ENCODE peak calls at places on chromosomes 7 and 10, in five cellular contexts. A is DND-41, H is Peyer's patch, Q is tibial nerve, B is ascending aorta. O is an unnamed sample.

GRCh38 chr7:19754521-19755116 is 18.8 kb downstream of the TMEM196 start:
- DNase-seq in H (no peak), A (no peak), B (no peak), Q (no peak), O (peak)

GRCh38 chr7:135326636-135327280 is 93.1 kb downstream of the STRA8 start:
- DNase-seq in H (no peak), Q (no peak), B (no peak), A (no peak), O (no peak)

GRCh38 chr7:50156163-50156562 is 63.1 kb upstream of the ZPBP start:
- DNase-seq in H (no peak), Q (no peak), B (no peak), A (no peak), O (no peak)

GRCh38 chr10:73862011-73862410 is 12.3 kb downstream of the CAMK2G start:
- DNase-seq in B (no peak), H (no peak), Q (no peak), A (no peak), O (no peak)

GRCh38 chr10:115624448-115624847 is 531.3 kb downstream of the ATRNL1 start:
- DNase-seq in Q (no peak), B (no peak), A (no peak), H (no peak), O (no peak)

GRCh38 chr10:34609287-34609940 is 205.7 kb downstream of the PARD3 start:
- DNase-seq in Q (no peak), A (no peak), B (no peak), H (no peak), O (no peak)

GRCh38 chr10:46255696-46256355 is 31.0 kb upstream of the ANTXRL start:
- DNase-seq in B (no peak), Q (peak), A (peak), H (peak), O (no peak)

GRCh38 chr10:44020322-44021111 is 364.4 kb downstream of the CXCL12 start:
- DNase-seq in H (no peak), A (no peak), Q (no peak), B (no peak), O (no peak)

GRCh38 chr10:124565565-124566221 is 104.1 kb downstream of the LHPP start:
- DNase-seq in H (no peak), B (peak), Q (no peak), A (no peak), O (peak)

GRCh38 chr7:27168265-27168947 is 3.1 kb upstream of the HOXA9 start:
- DNase-seq in H (no peak), Q (no peak), B (no peak), A (no peak), O (no peak)

GRCh38 chr10:108112218-108112617 is 947.7 kb upstream of the SORCS1 start:
- DNase-seq in H (no peak), B (no peak), A (no peak), Q (no peak), O (no peak)

GRCh38 chr10:133405844-133406527 is 12.0 kb downstream of the MTG1 start:
- DNase-seq in Q (no peak), B (no peak), H (no peak), A (no peak), O (no peak)

GRCh38 chr10:11825796-11826414 is 2.7 kb downstream of the PROSER2 start:
- DNase-seq in H (no peak), B (no peak), A (no peak), Q (peak), O (no peak)

GRCh38 chr10:76302491-76302890 is 871.1 kb downstream of the LRMDA start:
- DNase-seq in H (no peak), A (no peak), Q (no peak), B (no peak), O (no peak)

GRCh38 chr10:33529234-33529633 is 194.8 kb upstream of the NRP1 start:
- DNase-seq in H (no peak), B (no peak), A (no peak), Q (no peak), O (no peak)

GRCh38 chr7:66265566-66265965 is 60.4 kb downstream of the TPST1 start:
- DNase-seq in B (no peak), H (no peak), A (no peak), Q (no peak), O (no peak)

GRCh38 chr7:43764039-43764789 is 5.7 kb downstream of the BLVRA start:
- DNase-seq in Q (peak), A (no peak), B (no peak), H (peak), O (no peak)

GRCh38 chr7:110835889-110836288 is 255.0 kb upstream of the LRRN3 start:
- DNase-seq in Q (no peak), B (no peak), A (no peak), H (no peak), O (no peak)

GRCh38 chr10:78038105-78038504 is 4.4 kb downstream of the RPS24 start:
- DNase-seq in H (no peak), Q (no peak), B (no peak), A (no peak), O (no peak)

GRCh38 chr7:147646568-147646967 is 944.0 kb upstream of the C7orf33 start:
- DNase-seq in H (no peak), B (no peak), A (no peak), Q (no peak), O (no peak)

GRCh38 chr10:486668-487067 is 202.8 kb downstream of the DIP2C start:
- DNase-seq in H (no peak), Q (no peak), B (no peak), A (no peak), O (no peak)

GRCh38 chr7:135644154-135644553 is 18.2 kb upstream of the STMP1 start:
- DNase-seq in A (no peak), B (no peak), Q (no peak), H (no peak), O (no peak)

GRCh38 chr7:148153611-148154010 is 437.0 kb upstream of the C7orf33 start:
- DNase-seq in A (no peak), Q (no peak), B (no peak), H (no peak), O (no peak)

GRCh38 chr10:45442670-45443069 is 68.7 kb downstream of the ALOX5 start:
- DNase-seq in A (no peak), B (no peak), Q (no peak), H (peak), O (no peak)

GRCh38 chr10:103111031-103111917 is 81.8 kb downstream of the NT5C2 start:
- DNase-seq in A (no peak), H (no peak), Q (peak), B (no peak), O (peak)

GRCh38 chr10:1102392-1102791 is 46.2 kb downstream of the WDR37 start:
- DNase-seq in A (no peak), H (no peak), Q (no peak), B (no peak), O (no peak)

GRCh38 chr10:23157239-23157661 is 34.9 kb upstream of the PTF1A start:
- DNase-seq in Q (no peak), H (no peak), B (no peak), A (no peak), O (no peak)

GRCh38 chr7:144454256-144455039 is 51.0 kb upstream of the NOBOX start:
- DNase-seq in Q (no peak), H (no peak), A (no peak), B (no peak), O (no peak)

GRCh38 chr7:122975341-122975740 is 20.2 kb downstream of the TAS2R16 start:
- DNase-seq in B (no peak), A (no peak), H (no peak), Q (no peak), O (no peak)

GRCh38 chr7:74350751-74351150 is 61.5 kb downstream of the CLIP2 start:
- DNase-seq in A (no peak), H (no peak), B (no peak), Q (no peak), O (no peak)

GRCh38 chr10:126373982-126374381 is 14.3 kb downstream of the ADAM12 start:
- DNase-seq in B (no peak), H (no peak), A (no peak), Q (no peak), O (no peak)

GRCh38 chr7:57354679-57355338 is 95.2 kb upstream of the ZNF716 start:
- DNase-seq in Q (no peak), B (no peak), A (no peak), H (no peak), O (no peak)

GRCh38 chr10:28734940-28735759 is 57.8 kb downstream of the BAMBI start:
- DNase-seq in A (no peak), H (no peak), B (no peak), Q (no peak), O (no peak)

GRCh38 chr10:33286186-33286934 is 48.1 kb downstream of the NRP1 start:
- DNase-seq in B (no peak), Q (no peak), A (no peak), H (no peak), O (no peak)

GRCh38 chr7:146319625-146320024 is 203.0 kb downstream of the CNTNAP2 start:
- DNase-seq in B (no peak), A (no peak), Q (no peak), H (no peak), O (no peak)

GRCh38 chr10:124386186-124387077 is 32.3 kb downstream of the OAT start:
- DNase-seq in B (no peak), A (no peak), H (no peak), Q (no peak), O (no peak)

GRCh38 chr7:479115-479947 is 40.3 kb downstream of the PDGFA start:
- DNase-seq in Q (no peak), H (no peak), A (no peak), B (no peak), O (no peak)

GRCh38 chr10:13560597-13560996 is 26.2 kb upstream of the PRPF18 start:
- DNase-seq in Q (no peak), B (no peak), H (no peak), A (no peak), O (no peak)

GRCh38 chr10:96044686-96045085 is 1.3 kb downstream of the CCNJ start:
- DNase-seq in A (no peak), B (no peak), H (no peak), Q (peak), O (no peak)

GRCh38 chr7:133044722-133045473 is 37.0 kb downstream of the CHCHD3 start:
- DNase-seq in B (no peak), Q (no peak), H (no peak), A (no peak), O (no peak)
- H3K4me3 ChIP-seq in B (no peak), Q (no peak), H (no peak), A (no peak), O (no peak)

GRCh38 chr7:98467570-98468312 is 66.9 kb upstream of the BAIAP2L1 start:
- DNase-seq in Q (no peak), H (no peak), A (no peak), B (no peak), O (no peak)

GRCh38 chr7:98474558-98474957 is 73.7 kb upstream of the BAIAP2L1 start:
- DNase-seq in B (no peak), A (no peak), Q (no peak), H (no peak), O (no peak)

GRCh38 chr7:98469088-98469487 is 68.2 kb upstream of the BAIAP2L1 start:
- DNase-seq in A (no peak), B (no peak), Q (no peak), H (no peak), O (no peak)

GRCh38 chr7:98472391-98473002 is 71.6 kb upstream of the BAIAP2L1 start:
- DNase-seq in B (no peak), Q (no peak), H (no peak), A (no peak), O (no peak)

DNA sequence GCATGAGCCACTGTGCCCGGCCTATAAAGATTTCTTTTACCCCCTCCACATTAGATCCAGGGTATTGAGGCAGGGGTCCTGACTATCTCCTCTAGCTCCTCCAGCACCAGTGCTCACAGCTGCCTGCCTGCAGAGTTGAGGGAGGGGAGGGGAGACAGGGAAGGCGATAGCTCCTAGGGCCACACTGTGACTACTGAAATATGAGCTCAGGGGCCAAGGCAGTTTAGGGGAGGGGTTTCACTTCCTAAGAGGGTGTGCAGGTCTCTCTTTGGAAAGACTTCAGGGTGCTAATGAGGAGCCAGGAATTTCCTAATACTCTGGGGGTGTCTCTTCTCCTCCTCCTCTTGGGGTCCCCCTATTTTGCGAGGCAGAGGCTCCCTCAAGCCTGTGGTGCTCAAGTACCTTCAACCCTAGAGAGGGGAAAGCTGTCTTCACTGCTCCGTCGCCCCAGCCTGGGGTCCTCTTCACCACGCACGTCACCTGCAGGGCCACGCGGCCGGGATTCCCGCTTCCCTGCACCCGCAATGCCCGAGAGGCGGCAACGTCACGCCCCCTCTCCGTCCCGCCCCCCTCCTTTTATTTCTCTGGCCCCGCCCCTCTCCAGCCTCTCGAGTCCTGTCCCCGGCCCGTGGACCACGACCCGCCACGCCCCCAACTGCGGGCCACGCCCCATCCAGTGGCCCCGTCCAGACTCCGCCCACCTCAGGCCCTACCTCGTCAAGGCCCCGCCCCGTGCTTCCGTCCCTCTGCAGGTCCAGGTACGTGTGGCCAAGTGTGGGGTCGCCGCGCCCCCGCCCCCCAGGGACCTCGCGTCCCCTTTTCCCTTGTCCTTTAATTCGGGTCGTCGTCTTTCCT is 69.5 kb upstream of the BAIAP2L1 start:
- DNase-seq in A (no peak), Q (no peak), B (no peak), H (peak), O (no peak)
- H3K4me3 ChIP-seq in A (no peak), Q (no peak), B (peak), H (no peak), O (no peak)

GRCh38 chr7:98870807-98871491 is 1.1 kb upstream of the TMEM130 start:
- DNase-seq in A (no peak), Q (no peak), B (no peak), H (no peak), O (no peak)

GRCh38 chr7:98869001-98869373 is 827 bp downstream of the TMEM130 start:
- DNase-seq in A (no peak), Q (no peak), H (no peak), B (no peak), O (no peak)

GRCh38 chr7:98868450-98868849 is 1.4 kb downstream of the TMEM130 start:
- DNase-seq in B (no peak), Q (no peak), H (no peak), A (no peak), O (no peak)

GRCh38 chr7:98870071-98870651 is 347 bp upstream of the TMEM130 start:
- DNase-seq in A (peak), B (no peak), H (peak), Q (no peak), O (peak)

DNA sequence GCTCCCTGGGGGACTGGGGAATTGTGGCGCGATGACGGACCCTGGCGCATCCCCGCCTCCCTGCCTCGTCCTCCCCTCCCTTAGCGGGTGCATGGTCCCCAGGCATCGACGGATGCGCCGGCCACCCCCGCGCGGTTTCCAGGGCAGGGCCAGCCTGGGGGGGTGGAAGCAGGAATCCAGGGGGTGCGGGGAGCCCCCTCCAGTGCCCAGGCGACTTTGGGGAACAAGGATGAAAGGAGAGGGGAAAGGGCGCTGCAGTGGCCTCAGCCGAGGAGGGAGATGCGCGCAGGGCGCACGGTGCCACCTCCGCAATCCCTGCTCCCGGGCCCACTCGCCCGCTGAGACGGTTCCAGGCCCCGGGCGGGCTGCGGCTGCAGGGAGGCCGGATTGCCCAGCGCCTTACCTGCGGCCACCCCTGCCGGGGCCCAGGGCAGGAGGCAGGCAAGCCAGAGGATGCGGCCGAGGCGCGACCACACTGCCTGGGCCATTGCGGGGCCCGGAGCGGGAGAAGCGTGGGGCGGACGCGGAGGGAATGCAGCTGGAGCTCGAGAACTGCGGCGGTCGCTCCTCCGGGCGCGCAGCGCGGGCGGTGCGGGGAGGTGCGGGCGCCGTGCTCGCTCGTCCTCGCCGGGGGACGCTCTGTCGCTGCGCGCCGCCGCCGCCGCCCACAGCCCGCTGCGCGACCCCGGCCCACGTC is at the start of gene TMEM130:
- DNase-seq in Q (no peak), H (no peak), A (no peak), B (no peak), O (no peak)
- H3K4me3 ChIP-seq in Q (peak), H (peak), A (peak), B (peak), O (no peak)

GRCh38 chr10:118017850-118018249 is 28.9 kb downstream of the RAB11FIP2 start:
- DNase-seq in H (no peak), B (no peak), Q (no peak), A (no peak), O (no peak)

GRCh38 chr10:118013078-118013568 is 33.6 kb downstream of the RAB11FIP2 start:
- DNase-seq in A (no peak), B (no peak), H (no peak), Q (no peak), O (no peak)

GRCh38 chr10:118020365-118020764 is 26.4 kb downstream of the RAB11FIP2 start:
- DNase-seq in H (no peak), A (no peak), Q (no peak), B (no peak), O (no peak)

DNA sequence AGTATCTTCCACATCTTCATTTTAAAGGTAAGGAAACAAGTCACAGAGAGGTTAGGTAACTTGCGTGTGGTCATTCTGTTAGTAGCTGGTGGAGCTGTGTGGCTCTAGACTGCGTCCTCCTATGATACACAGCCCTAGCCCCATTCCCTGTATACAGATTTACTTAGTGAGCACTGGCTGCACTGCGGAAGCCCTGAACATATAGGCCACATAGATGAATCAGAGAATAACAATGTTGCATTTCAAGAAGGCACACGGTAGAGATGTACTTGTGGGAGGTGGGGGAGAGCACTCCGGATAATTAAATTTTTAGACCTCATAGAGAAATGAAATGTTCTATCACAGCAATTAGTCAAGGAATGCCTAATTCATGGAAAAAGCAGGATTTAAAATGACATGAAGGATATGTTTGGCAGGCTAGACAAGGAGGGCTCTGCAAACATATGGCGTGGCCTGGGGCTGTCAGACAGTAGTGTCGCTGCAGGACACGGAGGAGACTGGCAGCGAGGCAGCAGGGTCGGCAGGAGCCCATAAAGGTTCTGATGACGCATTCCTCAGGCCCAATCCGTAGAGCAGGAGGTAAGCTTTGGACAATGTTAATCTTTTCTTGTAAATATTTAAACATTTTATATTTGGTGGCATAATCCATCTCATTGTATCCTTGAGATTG is 29.5 kb downstream of the RAB11FIP2 start:
- DNase-seq in A (no peak), B (no peak), Q (no peak), H (no peak), O (no peak)
- H3K4me3 ChIP-seq in A (no peak), B (no peak), Q (no peak), H (no peak), O (no peak)

GRCh38 chr10:100741386-100742066 is 3.9 kb upstream of the PAX2 start:
- DNase-seq in B (no peak), Q (no peak), A (no peak), H (no peak), O (no peak)
- H3K4me3 ChIP-seq in B (no peak), Q (no peak), A (no peak), H (no peak), O (no peak)

DNA sequence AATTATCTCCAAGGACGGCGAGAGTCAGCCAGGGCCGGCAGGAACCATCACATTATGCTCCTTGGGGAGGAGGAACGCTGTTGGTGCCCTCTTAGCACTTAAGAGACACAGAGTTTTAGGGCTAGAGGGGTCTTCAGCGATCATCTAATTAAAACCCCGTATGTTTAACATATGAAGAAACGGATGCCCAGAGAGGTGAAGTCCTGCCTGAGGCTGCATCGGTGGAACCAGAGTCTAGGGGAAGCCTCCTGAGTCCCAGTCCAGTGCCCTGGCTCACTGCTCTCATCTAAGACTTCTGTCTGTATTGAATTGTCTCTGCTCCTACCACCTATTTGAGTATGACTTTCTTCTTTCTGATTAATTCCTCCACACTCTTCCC is 688 bp upstream of the ABCB4 start:
- DNase-seq in A (no peak), H (no peak), B (no peak), Q (no peak), O (no peak)
- H3K4me3 ChIP-seq in A (no peak), H (peak), B (peak), Q (peak), O (no peak)

GRCh38 chr7:130901209-130901783 is 167.3 kb upstream of the KLF14 start:
- DNase-seq in H (no peak), A (no peak), Q (peak), B (no peak), O (no peak)

GRCh38 chr7:130904031-130904757 is 170.2 kb upstream of the KLF14 start:
- DNase-seq in B (no peak), H (no peak), Q (no peak), A (no peak), O (no peak)

GRCh38 chr7:130903358-130903974 is 169.5 kb upstream of the KLF14 start:
- DNase-seq in Q (no peak), B (no peak), H (no peak), A (no peak), O (no peak)

GRCh38 chr7:130904792-130905191 is 170.8 kb upstream of the KLF14 start:
- DNase-seq in B (no peak), Q (no peak), A (no peak), H (no peak), O (no peak)

GRCh38 chr7:130902755-130903357 is 168.8 kb upstream of the KLF14 start:
- DNase-seq in Q (no peak), B (no peak), A (no peak), H (no peak), O (no peak)
- H3K4me3 ChIP-seq in Q (no peak), B (no peak), A (no peak), H (no peak), O (no peak)